ENCODE peak calls at places on chromosomes 2 and 18, in nine cellular contexts. E is A549, O is K562, X is neural progenitor cell, W is hepatocyte, V is fibroblast of mammary gland, I is ascending aorta, N is colonic mucosa, Z is HFF-Myc. A is an unnamed sample.

GRCh38 chr18:8468911-8469310 is 140.3 kb upstream of the RAB12 start:
- DNase-seq in N (no peak), E (no peak), I (no peak), X (no peak), W (no peak), Z (peak), V (peak), O (no peak), A (no peak)

GRCh38 chr2:130922417-130922816 is 85.7 kb downstream of the ARHGEF4 start:
- DNase-seq in E (no peak), Z (no peak), V (no peak), O (no peak), I (no peak), W (no peak), N (no peak), X (no peak), A (no peak)

GRCh38 chr2:30110773-30111172 is 36.0 kb upstream of the YPEL5 start:
- DNase-seq in X (no peak), I (no peak), O (no peak), V (peak), N (no peak), W (no peak), E (no peak), Z (no peak), A (peak)

GRCh38 chr2:9266711-9267110 is 60.1 kb downstream of the ASAP2 start:
- DNase-seq in E (no peak), X (no peak), W (no peak), V (peak), N (no peak), Z (no peak), O (no peak), I (no peak), A (peak)

GRCh38 chr18:36503477-36503876 is 206.0 kb downstream of the FHOD3 start:
- DNase-seq in V (no peak), N (no peak), X (no peak), E (no peak), O (no peak), I (no peak), W (no peak), Z (no peak), A (no peak)

GRCh38 chr2:239674981-239675855 is 274.4 kb upstream of the HDAC4 start:
- DNase-seq in N (no peak), V (no peak), Z (no peak), W (no peak), E (no peak), X (no peak), O (no peak), I (no peak), A (no peak)

GRCh38 chr2:25362564-25363145 is 20.9 kb upstream of the DNMT3A start:
- DNase-seq in O (no peak), I (no peak), W (no peak), X (no peak), N (peak), Z (no peak), E (no peak), V (no peak), A (no peak)

GRCh38 chr2:20594957-20595356 is 55.9 kb downstream of the HS1BP3 start:
- DNase-seq in W (no peak), E (no peak), N (no peak), I (no peak), X (no peak), V (no peak), Z (no peak), O (no peak), A (no peak)

GRCh38 chr18:74108460-74108859 is 39.2 kb downstream of the FBXO15 start:
- DNase-seq in E (no peak), Z (no peak), O (no peak), I (no peak), X (no peak), N (no peak), W (no peak), V (no peak), A (no peak)

GRCh38 chr2:128685841-128686497 is 367.3 kb upstream of the HS6ST1 start:
- DNase-seq in E (no peak), V (no peak), X (no peak), I (no peak), O (no peak), W (no peak), Z (no peak), N (peak), A (no peak)

GRCh38 chr2:181430406-181431199 is 26.6 kb upstream of the ITGA4 start:
- DNase-seq in V (peak), O (no peak), X (no peak), I (no peak), Z (no peak), E (no peak), W (no peak), N (no peak), A (peak)

GRCh38 chr2:216603010-216603883 is 30.0 kb upstream of the IGFBP2 start:
- DNase-seq in X (no peak), I (no peak), Z (no peak), N (no peak), O (no peak), W (no peak), V (no peak), E (no peak), A (no peak)

GRCh38 chr2:24885221-24886113 is 34.6 kb downstream of the ADCY3 start:
- DNase-seq in W (no peak), N (no peak), O (no peak), I (no peak), V (no peak), X (no peak), E (no peak), Z (no peak), A (no peak)

GRCh38 chr2:222912117-222912516 is 51.3 kb downstream of the ACSL3 start:
- DNase-seq in E (no peak), V (peak), W (no peak), I (no peak), X (no peak), O (no peak), Z (no peak), N (no peak), A (peak)
- H3K4me3 ChIP-seq in E (no peak), V (no peak), W (no peak), I (no peak), X (no peak), O (no peak), Z (no peak), N (no peak), A (no peak)

GRCh38 chr2:18154812-18155211 is 276.3 kb downstream of the KCNS3 start:
- DNase-seq in W (no peak), V (no peak), E (no peak), Z (no peak), N (no peak), I (no peak), O (no peak), X (no peak), A (no peak)
- TF ChIP-seq CTCF in W (peak), V (no peak), E (no peak), Z (no peak), N (no peak), I (no peak), O (no peak), X (no peak), A (peak)

GRCh38 chr18:55407774-55408535 is 180.0 kb downstream of the TCF4 start:
- DNase-seq in W (no peak), I (no peak), Z (no peak), N (no peak), V (no peak), X (no peak), E (no peak), O (no peak), A (no peak)

GRCh38 chr18:55407191-55407590 is 180.8 kb downstream of the TCF4 start:
- DNase-seq in Z (no peak), O (no peak), N (no peak), E (no peak), I (no peak), V (no peak), X (no peak), W (no peak), A (no peak)

GRCh38 chr18:55405655-55406373 is 182.2 kb downstream of the TCF4 start:
- DNase-seq in E (peak), W (peak), Z (peak), V (peak), N (peak), X (peak), I (peak), O (peak), A (peak)

GRCh38 chr18:55404811-55405654 is 183.0 kb downstream of the TCF4 start:
- DNase-seq in X (no peak), I (no peak), V (no peak), Z (no peak), E (no peak), O (no peak), N (no peak), W (no peak), A (no peak)

GRCh38 chr18:55406374-55407045 is 181.5 kb downstream of the TCF4 start:
- DNase-seq in I (no peak), V (no peak), E (no peak), W (no peak), Z (no peak), O (no peak), N (no peak), X (no peak), A (no peak)
- H3K4me3 ChIP-seq in I (no peak), V (no peak), E (no peak), W (no peak), Z (no peak), O (no peak), N (no peak), X (no peak), A (no peak)

DNA sequence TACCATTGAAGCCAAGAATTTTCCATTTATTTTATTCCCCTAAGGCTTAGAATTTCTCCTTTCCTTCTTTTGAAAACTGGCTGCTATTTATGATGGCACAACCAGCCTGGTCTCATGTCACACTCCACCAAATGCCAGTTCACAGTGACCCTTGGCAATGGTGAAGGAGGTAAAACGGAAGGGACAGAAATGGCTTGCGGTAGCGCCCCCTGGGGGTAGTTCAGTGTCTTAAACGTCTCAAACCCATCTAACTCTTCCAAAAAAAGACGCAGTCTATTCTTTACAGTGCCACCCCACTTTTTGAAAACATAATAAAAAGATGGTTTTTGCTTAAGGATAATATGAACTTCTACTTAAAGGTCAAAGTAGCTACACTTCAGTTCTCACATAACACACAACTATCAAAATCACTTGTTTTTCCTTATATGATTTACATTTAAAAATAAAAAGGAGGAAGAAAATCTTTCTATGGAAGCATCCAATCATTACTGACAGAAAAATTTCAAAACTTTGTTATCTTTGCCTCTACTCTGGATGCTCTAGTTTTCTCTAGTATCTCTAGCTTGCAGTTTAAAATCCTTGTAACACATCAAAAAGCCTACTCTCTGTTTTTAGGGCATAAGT is 28.0 kb downstream of the PNO1 start:
- DNase-seq in V (peak), N (peak), X (peak), O (peak), E (peak), W (peak), I (no peak), Z (peak), A (peak)
- TF ChIP-seq CTCF in V (peak), N (peak), X (peak), O (peak), E (peak), W (peak), I (peak), Z (peak), A (peak)

GRCh38 chr2:60445684-60446184 is 107.7 kb downstream of the BCL11A start:
- DNase-seq in E (no peak), Z (no peak), N (no peak), O (no peak), V (no peak), X (no peak), I (no peak), W (no peak), A (peak)
- H3K4me3 ChIP-seq in E (no peak), Z (no peak), N (no peak), O (no peak), V (no peak), X (no peak), I (no peak), W (no peak), A (no peak)

DNA sequence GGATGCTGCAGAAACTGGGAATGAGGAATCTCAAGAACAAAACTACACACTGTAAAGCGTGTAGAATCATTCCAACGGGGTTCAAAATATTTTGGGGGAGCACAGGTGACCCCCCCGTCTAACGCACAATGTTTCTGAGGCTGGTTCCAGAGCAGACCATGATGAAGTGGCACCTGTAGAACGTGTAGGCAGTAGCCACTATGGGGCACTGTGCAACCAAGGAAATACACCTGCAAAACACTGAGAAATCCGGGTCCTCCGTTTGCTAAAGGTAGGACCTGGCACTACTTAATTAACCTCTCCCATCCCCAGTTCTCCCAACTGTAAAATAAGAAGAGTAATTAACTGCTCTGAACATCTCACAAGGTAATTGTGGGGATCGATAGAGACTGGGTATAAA is 22.6 kb downstream of the ST6GAL2 start:
- DNase-seq in W (peak), N (no peak), Z (no peak), I (no peak), V (no peak), O (no peak), E (no peak), X (peak), A (no peak)
- TF ChIP-seq CTCF in W (peak), N (no peak), Z (peak), I (peak), V (peak), O (no peak), E (peak), X (peak), A (peak)

GRCh38 chr2:26974352-26974751 is 3.9 kb downstream of the MAPRE3 start:
- DNase-seq in O (peak), X (peak), N (no peak), I (no peak), V (no peak), E (no peak), W (no peak), Z (no peak), A (no peak)

GRCh38 chr2:26977012-26977411 is 6.6 kb downstream of the MAPRE3 start:
- DNase-seq in V (no peak), I (no peak), O (no peak), Z (no peak), X (no peak), N (no peak), E (no peak), W (no peak), A (no peak)

GRCh38 chr2:26976242-26976641 is 5.8 kb downstream of the MAPRE3 start:
- DNase-seq in Z (no peak), W (no peak), X (no peak), E (no peak), N (no peak), V (peak), I (no peak), O (no peak), A (peak)

GRCh38 chr2:26978061-26978596 is 7.7 kb downstream of the MAPRE3 start:
- DNase-seq in E (no peak), V (no peak), O (peak), W (peak), N (peak), I (no peak), X (no peak), Z (no peak), A (no peak)

GRCh38 chr2:26975656-26976055 is 5.2 kb downstream of the MAPRE3 start:
- DNase-seq in O (no peak), X (no peak), V (no peak), I (no peak), Z (no peak), N (no peak), W (no peak), E (no peak), A (no peak)
- H3K4me3 ChIP-seq in O (no peak), X (no peak), V (no peak), I (no peak), Z (no peak), N (no peak), W (no peak), E (no peak), A (no peak)

DNA sequence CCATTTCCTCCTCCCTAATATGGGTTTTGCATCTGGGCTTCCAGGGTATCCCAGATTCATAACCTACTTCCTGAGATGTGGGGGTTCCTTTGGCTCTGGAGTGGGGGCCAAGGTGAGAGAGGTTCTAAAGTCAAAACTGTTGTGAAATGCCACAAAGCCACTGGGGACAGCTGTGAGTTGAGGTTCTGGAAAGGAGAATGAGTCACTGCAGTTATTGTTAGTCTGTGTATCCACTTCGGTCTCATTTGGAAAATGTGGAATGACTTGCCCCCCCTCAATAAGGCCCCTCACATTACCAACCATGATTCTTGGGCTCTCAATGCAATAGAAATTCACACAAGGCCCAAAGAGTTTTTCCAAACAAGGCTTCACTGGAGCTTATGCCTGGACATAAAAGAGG is 51.1 kb upstream of the LGALSL start:
- DNase-seq in Z (no peak), V (peak), W (no peak), X (no peak), O (no peak), N (peak), I (no peak), E (no peak), A (no peak)
- TF ChIP-seq CTCF in Z (no peak), V (no peak), W (no peak), X (no peak), O (no peak), N (no peak), I (peak), E (no peak), A (no peak)

GRCh38 chr2:120876526-120877280 is 141.0 kb downstream of the GLI2 start:
- DNase-seq in O (no peak), N (no peak), W (no peak), V (no peak), X (no peak), Z (no peak), E (no peak), I (no peak), A (no peak)
- H3K4me3 ChIP-seq in O (no peak), N (no peak), W (no peak), V (no peak), X (no peak), Z (no peak), E (no peak), I (no peak), A (no peak)

A was measured in AG10803.